ENCODE peak calls at places on chromosome 17, in four cellular contexts. B, J, I and L are unnamed samples.

GRCh38 chr17:32564325-32564724 is 77.5 kb downstream of the CDK5R1 start:
- DNase-seq in B (no peak), J (no peak), I (no peak), L (no peak)

GRCh38 chr17:82314721-82315605 is 2.4 kb downstream of the CD7 start:
- DNase-seq in B (no peak), J (no peak), I (no peak), L (no peak)

GRCh38 chr17:5785867-5786509 is 201.7 kb upstream of the NLRP1 start:
- DNase-seq in B (peak; percentile 64), J (no peak), I (peak; percentile 72), L (no peak)

GRCh38 chr17:82463881-82464566 is 5.5 kb downstream of the NARF start:
- DNase-seq in B (no peak), J (no peak), I (no peak), L (no peak)

GRCh38 chr17:73071387-73071999 is 21.0 kb downstream of the SLC39A11 start:
- DNase-seq in B (no peak), J (no peak), I (no peak), L (no peak)

GRCh38 chr17:4548061-4548461 is 7.1 kb downstream of the MYBBP1A start:
- DNase-seq in B (no peak), J (no peak), I (no peak), L (no peak)

GRCh38 chr17:76500074-76500744 is 1.0 kb downstream of the RHBDF2 start:
- DNase-seq in B (no peak), J (no peak), I (no peak), L (no peak)

GRCh38 chr17:59632398-59632797 is 12.7 kb downstream of the CLTC start:
- DNase-seq in B (no peak), J (no peak), I (no peak), L (no peak)

GRCh38 chr17:73283841-73284282 is 22.2 kb upstream of the CPSF4L start:
- DNase-seq in B (no peak), J (no peak), I (no peak), L (peak; percentile 90)

GRCh38 chr17:68512967-68513474 is 791 bp downstream of the PRKAR1A start:
- DNase-seq in B (peak; percentile 55), J (no peak), I (peak; percentile 25), L (peak; percentile 61)

GRCh38 chr17:281365-281999 is 71.1 kb downstream of the RPH3AL start:
- DNase-seq in B (no peak), J (no peak), I (no peak), L (no peak)

GRCh38 chr17:49454050-49454449 is 39.4 kb upstream of the PHB1 start:
- DNase-seq in B (peak; percentile 23), J (no peak), I (peak; percentile 7), L (peak; percentile 23)

GRCh38 chr17:15038656-15039055 is 226.5 kb downstream of the PMP22 start:
- DNase-seq in B (peak; percentile 7), J (no peak), I (peak; percentile 71), L (no peak)

GRCh38 chr17:31877911-31878702 is 19.1 kb upstream of the COPRS start:
- DNase-seq in B (peak; percentile 98), J (no peak), I (no peak), L (no peak)

GRCh38 chr17:6041261-6041660 is 28.9 kb upstream of the WSCD1 start:
- DNase-seq in B (no peak), J (no peak), I (no peak), L (no peak)